ENCODE peak calls at places on chromosome 1, in four cellular contexts. Q, M, J and X are unnamed samples.

GRCh38 chr1:33137800-33138199 is 44.0 kb downstream of the TRIM62 start:
- DNase-seq in Q (no peak), M (no peak), J (no peak), X (peak)

GRCh38 chr1:81937791-81938450 is 137.2 kb downstream of the ADGRL2 start:
- DNase-seq in Q (no peak), M (no peak), J (no peak), X (no peak)

GRCh38 chr1:167093863-167094516 is at the start of gene STYXL2:
- DNase-seq in Q (no peak), M (no peak), J (no peak), X (no peak)

GRCh38 chr1:160363010-160363409 is 3.9 kb upstream of the NHLH1 start:
- DNase-seq in Q (no peak), M (no peak), J (no peak), X (no peak)

GRCh38 chr1:90922996-90923395 is 98.8 kb downstream of the ZNF644 start:
- DNase-seq in Q (no peak), M (no peak), J (no peak), X (no peak)

GRCh38 chr1:15742339-15742801 is at the start of gene TMEM82:
- DNase-seq in Q (no peak), M (no peak), J (no peak), X (no peak)

GRCh38 chr1:59316497-59317128 is 19.7 kb downstream of the FGGY start:
- DNase-seq in Q (no peak), M (no peak), J (peak), X (peak)

GRCh38 chr1:209652873-209653401 is 712 bp upstream of the LAMB3 start:
- DNase-seq in Q (peak), M (peak), J (no peak), X (peak)

GRCh38 chr1:203127672-203128611 is at the start of gene ADORA1:
- DNase-seq in Q (no peak), M (peak), J (no peak), X (peak)

GRCh38 chr1:91273875-91274274 is 130.8 kb downstream of the HFM1 start:
- DNase-seq in Q (no peak), M (no peak), J (no peak), X (no peak)

GRCh38 chr1:187096689-187097088 is 267.9 kb downstream of the PLA2G4A start:
- DNase-seq in Q (no peak), M (no peak), J (no peak), X (no peak)

GRCh38 chr1:25174730-25175612 is 57.3 kb downstream of the SYF2 start:
- DNase-seq in Q (no peak), M (no peak), J (no peak), X (no peak)

GRCh38 chr1:156436319-156437043 is 64.1 kb downstream of the MEF2D start:
- DNase-seq in Q (no peak), M (no peak), J (no peak), X (peak)

GRCh38 chr1:224211262-224211962 is 28.4 kb downstream of the DEGS1 start:
- DNase-seq in Q (no peak), M (no peak), J (peak), X (peak)

GRCh38 chr1:159843459-159843858 is 16.8 kb downstream of the SLAMF8 start:
- DNase-seq in Q (no peak), M (no peak), J (no peak), X (no peak)

GRCh38 chr1:231636157-231636556 is 9.6 kb downstream of the DISC1 start:
- DNase-seq in Q (no peak), M (no peak), J (no peak), X (peak)

GRCh38 chr1:85587846-85588245 is 7.3 kb downstream of the CCN1 start:
- DNase-seq in Q (no peak), M (no peak), J (no peak), X (no peak)

GRCh38 chr1:160544647-160545046 is 21.6 kb upstream of the SLAMF6 start:
- DNase-seq in Q (no peak), M (no peak), J (no peak), X (peak)

GRCh38 chr1:3598051-3598471 is 13.2 kb downstream of the MEGF6 start:
- DNase-seq in Q (no peak), M (no peak), J (no peak), X (peak)

GRCh38 chr1:226736908-226737818 is 1.9 kb downstream of the ITPKB start:
- DNase-seq in Q (no peak), M (no peak), J (no peak), X (peak)

GRCh38 chr1:32701951-32702598 is 495 bp downstream of the SYNC start:
- DNase-seq in Q (no peak), M (no peak), J (no peak), X (peak)

GRCh38 chr1:88885933-88886332 is 5.4 kb downstream of the GTF2B start:
- DNase-seq in Q (no peak), M (no peak), J (no peak), X (no peak)

GRCh38 chr1:43282220-43283195 is 2.9 kb downstream of the C1orf210 start:
- DNase-seq in Q (no peak), M (peak), J (no peak), X (no peak)

GRCh38 chr1:51425273-51425672 is 93.8 kb downstream of the EPS15 start:
- DNase-seq in Q (no peak), M (no peak), J (no peak), X (no peak)

GRCh38 chr1:81664341-81664740 is 136.4 kb upstream of the ADGRL2 start:
- DNase-seq in Q (no peak), M (no peak), J (no peak), X (peak)

GRCh38 chr1:236944556-236944955 is 59.7 kb downstream of the MT1HL1 start:
- DNase-seq in Q (no peak), M (no peak), J (no peak), X (no peak)

GRCh38 chr1:240217398-240217797 is 125.7 kb downstream of the FMN2 start:
- DNase-seq in Q (no peak), M (no peak), J (no peak), X (no peak)

GRCh38 chr1:154502742-154503111 is 515 bp upstream of the SHE start:
- DNase-seq in Q (no peak), M (no peak), J (no peak), X (no peak)

GRCh38 chr1:119006406-119007279 is 18.5 kb upstream of the TBX15 start:
- DNase-seq in Q (no peak), M (no peak), J (no peak), X (no peak)